ENCODE peak calls at places on chromosome X, in five cellular contexts. One of them, this sample, is unnamed.

GRCh38 chrX:19613645-19614323 is 98.5 kb upstream of the MAP3K15 start:
- DNase-seq in GM12878: no peak
- DNase-seq in kidney: no peak
- DNase-seq in psoas muscle: peak
- DNase-seq in GM23338: no peak
- DNase-seq in this sample: no peak

GRCh38 chrX:47564438-47565085 is 3.6 kb downstream of the ARAF start:
- DNase-seq in GM12878: no peak
- DNase-seq in kidney: no peak
- DNase-seq in psoas muscle: no peak
- DNase-seq in GM23338: no peak
- DNase-seq in this sample: no peak

GRCh38 chrX:19865567-19866363 is 21.6 kb downstream of the SH3KBP1 start:
- DNase-seq in GM12878: no peak
- DNase-seq in kidney: no peak
- DNase-seq in psoas muscle: no peak
- DNase-seq in GM23338: no peak
- DNase-seq in this sample: no peak

GRCh38 chrX:71367396-71367795 is 1.2 kb downstream of the TAF1 start:
- DNase-seq in GM12878: no peak
- DNase-seq in kidney: no peak
- DNase-seq in psoas muscle: no peak
- DNase-seq in GM23338: no peak
- DNase-seq in this sample: no peak

GRCh38 chrX:10395643-10396042 is 224.7 kb downstream of the MID1 start:
- DNase-seq in GM12878: no peak
- DNase-seq in kidney: no peak
- DNase-seq in psoas muscle: no peak
- DNase-seq in GM23338: no peak
- DNase-seq in this sample: no peak

GRCh38 chrX:153381684-153382532 is 19.2 kb downstream of the PNMA6E start:
- DNase-seq in GM12878: no peak
- DNase-seq in kidney: no peak
- DNase-seq in psoas muscle: no peak
- DNase-seq in GM23338: peak
- DNase-seq in this sample: no peak

GRCh38 chrX:54042609-54043010 is 1.7 kb downstream of the PHF8 start:
- DNase-seq in GM12878: no peak
- DNase-seq in kidney: peak
- DNase-seq in psoas muscle: peak
- DNase-seq in GM23338: peak
- DNase-seq in this sample: peak

GRCh38 chrX:64977830-64978229 is 1.6 kb upstream of the ZC4H2 start:
- DNase-seq in GM12878: no peak
- DNase-seq in kidney: no peak
- DNase-seq in psoas muscle: no peak
- DNase-seq in GM23338: no peak
- DNase-seq in this sample: no peak

GRCh38 chrX:14964500-14964899 is 91.3 kb downstream of the MOSPD2 start:
- DNase-seq in GM12878: no peak
- DNase-seq in kidney: no peak
- DNase-seq in psoas muscle: no peak
- DNase-seq in GM23338: no peak
- DNase-seq in this sample: no peak

GRCh38 chrX:40152173-40152705 is 54.5 kb upstream of the BCOR start:
- DNase-seq in GM12878: no peak
- DNase-seq in kidney: peak
- DNase-seq in psoas muscle: peak
- DNase-seq in GM23338: peak
- DNase-seq in this sample: no peak

GRCh38 chrX:153416781-153417180 is 5.5 kb downstream of the ZFP92 start:
- DNase-seq in GM12878: no peak
- DNase-seq in kidney: no peak
- DNase-seq in psoas muscle: peak
- DNase-seq in GM23338: no peak
- DNase-seq in this sample: no peak

GRCh38 chrX:49773993-49774392 is 55.1 kb upstream of the PAGE4 start:
- DNase-seq in GM12878: no peak
- DNase-seq in kidney: no peak
- DNase-seq in psoas muscle: no peak
- DNase-seq in GM23338: no peak
- DNase-seq in this sample: no peak

GRCh38 chrX:152913915-152914314 is 16.0 kb downstream of the ZNF185 start:
- DNase-seq in GM12878: no peak
- DNase-seq in kidney: no peak
- DNase-seq in psoas muscle: no peak
- DNase-seq in GM23338: no peak
- DNase-seq in this sample: no peak

GRCh38 chrX:39974228-39974627 is 123.5 kb downstream of the BCOR start:
- DNase-seq in GM12878: no peak
- DNase-seq in kidney: no peak
- DNase-seq in psoas muscle: no peak
- DNase-seq in GM23338: peak
- DNase-seq in this sample: no peak

GRCh38 chrX:54786972-54787371 is 11.1 kb downstream of the ITIH6 start:
- DNase-seq in GM12878: no peak
- DNase-seq in kidney: no peak
- DNase-seq in psoas muscle: no peak
- DNase-seq in GM23338: peak
- DNase-seq in this sample: no peak

GRCh38 chrX:153924149-153924861 is 1.8 kb downstream of the ARHGAP4 start:
- DNase-seq in GM12878: no peak
- DNase-seq in kidney: peak
- DNase-seq in psoas muscle: no peak
- DNase-seq in GM23338: peak
- DNase-seq in this sample: no peak

GRCh38 chrX:155768036-155768769 is 112.9 kb upstream of the VAMP7 start:
- DNase-seq in GM12878: no peak
- DNase-seq in kidney: no peak
- DNase-seq in psoas muscle: peak
- DNase-seq in GM23338: no peak
- DNase-seq in this sample: peak

GRCh38 chrX:69136546-69137331 is 28.5 kb downstream of the PJA1 start:
- DNase-seq in GM12878: no peak
- DNase-seq in kidney: peak
- DNase-seq in psoas muscle: peak
- DNase-seq in GM23338: peak
- DNase-seq in this sample: no peak

GRCh38 chrX:30572678-30573077 is 4.9 kb downstream of the TASL start:
- DNase-seq in GM12878: no peak
- DNase-seq in kidney: no peak
- DNase-seq in psoas muscle: no peak
- DNase-seq in GM23338: no peak
- DNase-seq in this sample: no peak

GRCh38 chrX:147602297-147602696 is 309.4 kb upstream of the FMR1 start:
- DNase-seq in GM12878: no peak
- DNase-seq in kidney: no peak
- DNase-seq in psoas muscle: no peak
- DNase-seq in GM23338: peak
- DNase-seq in this sample: peak
- TF ChIP-seq CTCF in GM12878: no peak
- TF ChIP-seq CTCF in kidney: no peak
- TF ChIP-seq CTCF in psoas muscle: no peak
- TF ChIP-seq CTCF in GM23338: no peak
- TF ChIP-seq CTCF in this sample: no peak

DNA sequence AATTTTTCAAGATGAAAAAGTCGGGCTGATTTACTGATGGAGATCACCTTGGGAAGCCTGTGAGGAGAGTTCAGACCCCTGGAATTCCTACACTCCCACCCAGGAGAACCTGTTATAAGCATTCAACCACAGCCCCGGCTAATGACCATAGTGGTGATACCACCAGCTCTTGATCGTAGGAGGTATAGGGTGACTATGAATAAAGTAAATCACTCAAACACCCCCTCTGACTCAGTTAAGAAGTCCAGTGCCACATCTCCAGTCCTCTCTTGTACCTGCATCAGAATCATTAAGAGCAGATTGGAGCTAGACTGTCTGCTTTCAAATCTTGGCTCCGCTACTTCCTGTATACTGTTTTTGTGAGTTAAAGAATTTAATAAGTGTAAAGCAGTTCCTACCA is 565.0 kb upstream of the DIPK2B start:
- DNase-seq in GM12878: no peak
- DNase-seq in kidney: no peak
- DNase-seq in psoas muscle: no peak
- DNase-seq in GM23338: no peak
- DNase-seq in this sample: no peak
- H3K4me3 ChIP-seq in GM12878: no peak
- H3K4me3 ChIP-seq in kidney: peak
- H3K4me3 ChIP-seq in psoas muscle: no peak
- H3K4me3 ChIP-seq in GM23338: no peak
- H3K4me3 ChIP-seq in this sample: no peak

GRCh38 chrX:135737361-135738071 is 24.1 kb downstream of the CT45A1 start:
- DNase-seq in GM12878: no peak
- DNase-seq in kidney: no peak
- DNase-seq in psoas muscle: no peak
- DNase-seq in GM23338: peak
- DNase-seq in this sample: no peak

GRCh38 chrX:135741192-135741715 is 26.7 kb downstream of the CT45A3 start:
- DNase-seq in GM12878: no peak
- DNase-seq in kidney: peak
- DNase-seq in psoas muscle: no peak
- DNase-seq in GM23338: no peak
- DNase-seq in this sample: no peak

DNA sequence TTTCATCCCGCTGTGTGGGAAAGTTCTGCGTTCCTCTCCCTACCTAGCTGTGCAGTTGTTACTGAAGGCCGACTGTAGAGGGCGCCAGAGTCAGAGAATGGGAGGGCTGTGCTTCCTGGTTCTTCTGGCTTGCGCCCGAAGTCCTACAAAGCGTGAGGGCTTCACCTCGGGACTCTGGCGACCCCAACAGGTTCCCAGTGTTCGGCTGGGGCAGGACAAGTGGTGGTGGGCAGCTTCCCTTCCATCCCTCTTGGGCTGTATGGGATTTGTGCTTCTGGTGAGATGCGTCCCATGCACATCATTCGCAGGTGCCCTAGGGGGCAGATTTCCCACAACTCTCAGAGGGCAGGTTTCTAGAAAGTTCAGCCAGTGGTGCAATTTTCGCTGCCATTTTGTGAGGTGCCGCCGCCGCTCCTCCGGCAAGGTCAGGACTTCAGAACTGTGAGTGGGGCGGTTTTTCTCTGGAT is 27.3 kb downstream of the CT45A3 start:
- DNase-seq in GM12878: no peak
- DNase-seq in kidney: no peak
- DNase-seq in psoas muscle: no peak
- DNase-seq in GM23338: peak
- DNase-seq in this sample: peak
- TF ChIP-seq CTCF in GM12878: peak
- TF ChIP-seq CTCF in kidney: no peak
- TF ChIP-seq CTCF in psoas muscle: peak
- TF ChIP-seq CTCF in GM23338: peak
- TF ChIP-seq CTCF in this sample: peak

DNA sequence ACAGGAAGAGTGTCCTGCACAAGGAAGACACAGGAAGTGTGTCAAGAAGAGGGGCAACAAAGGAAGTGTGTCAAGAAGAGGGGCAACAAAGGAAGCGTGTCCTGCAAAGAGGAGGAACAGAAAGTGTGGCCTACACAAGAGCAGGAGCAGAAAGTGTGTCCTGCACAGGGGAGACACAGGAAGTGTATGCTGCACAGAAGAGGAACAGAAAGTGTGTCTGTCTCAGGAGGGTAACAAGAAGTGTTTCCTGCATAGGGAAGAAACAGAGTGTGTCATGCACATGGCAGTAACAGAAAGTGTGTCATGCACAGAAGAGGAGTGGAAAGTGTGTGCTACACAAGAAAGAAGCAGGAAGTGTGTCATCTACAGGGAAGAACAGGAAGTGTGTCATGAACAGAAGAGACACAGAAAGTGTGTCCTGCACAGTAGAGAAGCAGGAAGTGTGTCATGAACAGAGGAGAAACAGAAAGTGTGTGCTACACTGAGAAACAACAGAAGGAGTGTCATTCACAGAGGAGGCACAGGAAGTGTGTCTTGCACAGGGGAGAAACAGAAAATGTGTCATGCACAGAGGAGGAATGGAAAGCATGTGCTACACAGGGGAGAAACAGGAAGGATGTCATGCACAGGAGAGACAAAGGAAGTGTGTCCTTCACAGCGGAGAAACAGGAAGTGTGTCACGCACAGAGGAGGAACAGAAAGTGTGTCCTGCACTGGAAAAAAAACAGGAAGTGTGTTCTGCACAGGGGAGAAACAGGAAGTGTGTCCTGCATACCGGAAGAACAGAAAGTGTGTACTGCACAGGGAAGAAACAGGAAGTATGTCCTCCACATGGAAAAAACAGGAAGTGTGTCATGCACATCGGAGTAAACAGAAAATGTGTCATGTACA is 526.4 kb upstream of the PRKX start:
- DNase-seq in GM12878: no peak
- DNase-seq in kidney: no peak
- DNase-seq in psoas muscle: no peak
- DNase-seq in GM23338: no peak
- DNase-seq in this sample: no peak
- H3K4me3 ChIP-seq in GM12878: no peak
- H3K4me3 ChIP-seq in kidney: no peak
- H3K4me3 ChIP-seq in psoas muscle: no peak
- H3K4me3 ChIP-seq in GM23338: no peak
- H3K4me3 ChIP-seq in this sample: no peak

GRCh38 chrX:128816919-128817318 is 706.4 kb downstream of the SMARCA1 start:
- DNase-seq in GM12878: no peak
- DNase-seq in kidney: no peak
- DNase-seq in psoas muscle: no peak
- DNase-seq in GM23338: peak
- DNase-seq in this sample: no peak
- TF ChIP-seq CTCF in GM12878: peak
- TF ChIP-seq CTCF in kidney: peak
- TF ChIP-seq CTCF in psoas muscle: no peak
- TF ChIP-seq CTCF in GM23338: peak
- TF ChIP-seq CTCF in this sample: peak

GRCh38 chrX:3518870-3519269 is 172.4 kb upstream of the MXRA5 start:
- DNase-seq in GM12878: no peak
- DNase-seq in kidney: no peak
- DNase-seq in psoas muscle: peak
- DNase-seq in GM23338: no peak
- DNase-seq in this sample: peak
- H3K4me3 ChIP-seq in GM12878: no peak
- H3K4me3 ChIP-seq in kidney: no peak
- H3K4me3 ChIP-seq in psoas muscle: no peak
- H3K4me3 ChIP-seq in GM23338: no peak
- H3K4me3 ChIP-seq in this sample: peak

GRCh38 chrX:9352243-9352642 is 112.6 kb upstream of the TBL1X start:
- DNase-seq in GM12878: peak
- DNase-seq in kidney: no peak
- DNase-seq in psoas muscle: no peak
- DNase-seq in GM23338: no peak
- DNase-seq in this sample: no peak
- TF ChIP-seq CTCF in GM12878: no peak
- TF ChIP-seq CTCF in kidney: no peak
- TF ChIP-seq CTCF in psoas muscle: no peak
- TF ChIP-seq CTCF in GM23338: no peak
- TF ChIP-seq CTCF in this sample: no peak

DNA sequence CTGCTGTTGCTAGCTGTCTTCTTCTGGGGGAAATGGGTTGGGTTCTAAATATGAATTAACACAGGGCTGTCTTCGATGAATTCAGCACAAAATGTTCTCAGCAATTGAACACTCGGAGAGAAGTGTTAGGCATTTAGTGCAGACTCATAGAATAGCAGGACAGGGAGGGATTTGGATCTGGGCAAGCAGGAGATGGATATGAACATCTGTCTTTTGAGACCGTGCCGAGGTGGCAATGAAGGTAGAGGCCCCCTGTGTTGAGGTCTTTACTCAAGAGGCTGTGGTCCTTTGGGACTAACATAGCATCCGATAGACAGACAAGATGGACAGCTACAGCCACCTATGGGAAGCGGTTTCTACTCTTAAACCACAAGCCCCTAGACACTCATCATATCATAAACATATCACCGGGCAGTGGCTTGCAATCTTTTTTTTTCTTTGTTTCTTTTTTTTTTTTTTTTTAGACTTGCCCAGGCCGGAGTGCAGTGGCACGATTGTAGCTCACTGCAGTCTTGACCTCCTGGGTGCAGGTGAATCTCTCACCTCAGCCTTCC is 6.7 kb downstream of the CD99 start:
- DNase-seq in GM12878: peak
- DNase-seq in kidney: no peak
- DNase-seq in psoas muscle: no peak
- DNase-seq in GM23338: no peak
- DNase-seq in this sample: no peak
- H3K4me3 ChIP-seq in GM12878: peak
- H3K4me3 ChIP-seq in kidney: no peak
- H3K4me3 ChIP-seq in psoas muscle: no peak
- H3K4me3 ChIP-seq in GM23338: no peak
- H3K4me3 ChIP-seq in this sample: peak

This sample was measured in PC-9.